ENCODE peak calls at places on chromosome 6, in five cellular contexts. E is HFF-Myc; P is CD8-positive, alpha-beta T cell; A is kidney tubule cell; R is hepatic stellate cell. Q is an unnamed sample.

GRCh38 chr6:101686653-101687052 is 293.1 kb downstream of the GRIK2 start:
- DNase-seq in E (no peak), P (no peak), A (no peak), R (no peak), Q (no peak)

GRCh38 chr6:132813173-132813856 is 1.1 kb upstream of the RPS12 start:
- DNase-seq in E (no peak), P (peak), A (peak), R (no peak), Q (no peak)

GRCh38 chr6:7052441-7052936 is 55.3 kb upstream of the RREB1 start:
- DNase-seq in E (no peak), P (peak), A (peak), R (peak), Q (no peak)

GRCh38 chr6:45415315-45415714 is 37.6 kb upstream of the SUPT3H start:
- DNase-seq in E (no peak), P (no peak), A (no peak), R (no peak), Q (no peak)

GRCh38 chr6:144582939-144583613 is 297.9 kb downstream of the UTRN start:
- DNase-seq in E (no peak), P (peak), A (peak), R (no peak), Q (peak)

GRCh38 chr6:82494367-82494766 is 130.8 kb downstream of the TPBG start:
- DNase-seq in E (no peak), P (no peak), A (peak), R (no peak), Q (no peak)

GRCh38 chr6:71248866-71249265 is 39.7 kb upstream of the OGFRL1 start:
- DNase-seq in E (no peak), P (no peak), A (peak), R (no peak), Q (no peak)

GRCh38 chr6:36735110-36735971 is 37.7 kb downstream of the RAB44 start:
- DNase-seq in E (peak), P (no peak), A (peak), R (peak), Q (no peak)

GRCh38 chr6:2558861-2559811 is 191.6 kb downstream of the MYLK4 start:
- DNase-seq in E (no peak), P (no peak), A (peak), R (no peak), Q (no peak)

GRCh38 chr6:12393100-12393499 is 102.9 kb downstream of the EDN1 start:
- DNase-seq in E (no peak), P (no peak), A (no peak), R (no peak), Q (no peak)